ENCODE peak calls at places on chromosomes 12 and 14, in seven cellular contexts. I, V, G, O, Q, S and F are unnamed samples.

GRCh38 chr12:3458041-3458440 is 33.0 kb upstream of the PRMT8 start:
- DNase-seq in I (no peak), V (no peak), G (no peak), O (no peak), Q (peak), S (no peak), F (no peak)

GRCh38 chr12:116784238-116784612 is 46.1 kb downstream of the RNFT2 start:
- DNase-seq in I (no peak), V (no peak), G (no peak), O (no peak), Q (peak), S (no peak), F (no peak)

GRCh38 chr14:69291891-69292586 is 32.1 kb downstream of the GALNT16 start:
- DNase-seq in I (no peak), V (peak), G (no peak), O (no peak), Q (peak), S (no peak), F (no peak)

GRCh38 chr14:31025335-31026075 is at the start of gene AP4S1:
- DNase-seq in I (peak), V (no peak), G (peak), O (no peak), Q (peak), S (peak), F (no peak)

GRCh38 chr14:90421621-90422020 is 24.8 kb downstream of the CALM1 start:
- DNase-seq in I (no peak), V (no peak), G (peak), O (no peak), Q (no peak), S (no peak), F (no peak)

GRCh38 chr12:130972589-130972950 is 18.9 kb downstream of the ADGRD1 start:
- DNase-seq in I (no peak), V (no peak), G (no peak), O (no peak), Q (no peak), S (no peak), F (no peak)

GRCh38 chr12:57765003-57765697 is 1.7 kb downstream of the CYP27B1 start:
- DNase-seq in I (peak), V (no peak), G (peak), O (no peak), Q (no peak), S (no peak), F (no peak)

GRCh38 chr12:75650989-75651695 is 139.7 kb upstream of the KRR1 start:
- DNase-seq in I (no peak), V (no peak), G (no peak), O (no peak), Q (no peak), S (no peak), F (no peak)

GRCh38 chr14:81341405-81342180 is 58.5 kb downstream of the STON2 start:
- DNase-seq in I (no peak), V (no peak), G (no peak), O (no peak), Q (no peak), S (no peak), F (no peak)

GRCh38 chr14:36659010-36659821 is 2.4 kb upstream of the PAX9 start:
- DNase-seq in I (no peak), V (no peak), G (peak), O (no peak), Q (no peak), S (no peak), F (no peak)

GRCh38 chr14:27409936-27410335 is 812.1 kb upstream of the NOVA1 start:
- DNase-seq in I (no peak), V (no peak), G (no peak), O (no peak), Q (no peak), S (no peak), F (no peak)

GRCh38 chr12:76311796-76312195 is 36.4 kb downstream of the BBS10 start:
- DNase-seq in I (no peak), V (no peak), G (no peak), O (no peak), Q (peak), S (no peak), F (no peak)

GRCh38 chr12:16229676-16230075 is 47.8 kb downstream of the SLC15A5 start:
- DNase-seq in I (no peak), V (no peak), G (no peak), O (no peak), Q (no peak), S (no peak), F (no peak)

GRCh38 chr12:52233462-52234141 is 559 bp downstream of the KRT7 start:
- DNase-seq in I (no peak), V (no peak), G (peak), O (no peak), Q (no peak), S (no peak), F (no peak)

GRCh38 chr12:71848212-71848611 is 8.7 kb downstream of the TBC1D15 start:
- DNase-seq in I (no peak), V (no peak), G (no peak), O (no peak), Q (no peak), S (no peak), F (no peak)

GRCh38 chr12:89461649-89462612 is 62.7 kb downstream of the GALNT4 start:
- DNase-seq in I (no peak), V (no peak), G (no peak), O (no peak), Q (peak), S (no peak), F (peak)

GRCh38 chr12:54439521-54440255 is 20.6 kb upstream of the ITGA5 start:
- DNase-seq in I (no peak), V (no peak), G (no peak), O (no peak), Q (peak), S (no peak), F (peak)

GRCh38 chr14:102510616-102511520 is 1.3 kb upstream of the ANKRD9 start:
- DNase-seq in I (no peak), V (no peak), G (no peak), O (no peak), Q (no peak), S (no peak), F (no peak)

GRCh38 chr14:67962215-67962644 is 142.7 kb downstream of the RAD51B start:
- DNase-seq in I (no peak), V (no peak), G (no peak), O (no peak), Q (no peak), S (no peak), F (no peak)

GRCh38 chr14:21258889-21259787 is 10.1 kb downstream of the HNRNPC start:
- DNase-seq in I (no peak), V (no peak), G (no peak), O (no peak), Q (no peak), S (no peak), F (no peak)

GRCh38 chr14:54623279-54624004 is 56.5 kb downstream of the SAMD4A start:
- DNase-seq in I (no peak), V (no peak), G (no peak), O (no peak), Q (no peak), S (no peak), F (no peak)

GRCh38 chr12:17975763-17976162 is 114.2 kb downstream of the RERGL start:
- DNase-seq in I (no peak), V (no peak), G (no peak), O (peak), Q (no peak), S (no peak), F (no peak)